ENCODE peak calls at places on chromosomes 7 and 10, in six cellular contexts. D is neuronal stem cell; L is hepatocyte; X is effector memory CD4-positive, alpha-beta T cell; F is skeletal muscle cell; A is H7. S is an unnamed sample.
A peak's percentile ranks its signal among the peaks of the same experiment; 100 is the strongest.

GRCh38 chr7:44062180-44062902 is 3.0 kb downstream of the PGAM2 start:
- DNase-seq in L (no peak), A (peak; percentile 32), X (no peak), D (no peak), F (no peak), S (peak; percentile 72)

GRCh38 chr7:130943336-130943901 is 209.4 kb upstream of the KLF14 start:
- DNase-seq in D (no peak), L (no peak), F (no peak), X (no peak), A (no peak), S (no peak)

GRCh38 chr10:133033742-133034048 is 54.0 kb upstream of the ADGRA1 start:
- DNase-seq in A (no peak), F (no peak), L (no peak), D (no peak), X (no peak), S (no peak)

GRCh38 chr10:74227697-74228424 is 76.8 kb downstream of the ADK start:
- DNase-seq in X (no peak), D (no peak), L (no peak), F (no peak), A (no peak), S (no peak)

GRCh38 chr10:34815174-34816066 is at the start of gene PARD3:
- DNase-seq in D (peak; percentile 70), A (peak; percentile 97), L (peak; percentile 88), X (no peak), F (no peak), S (peak; percentile 86)

GRCh38 chr10:91603931-91604331 is 28.9 kb downstream of the PPP1R3C start:
- DNase-seq in F (no peak), D (no peak), X (no peak), L (peak; percentile 25), A (no peak), S (no peak)

GRCh38 chr10:112236486-112236885 is 46.7 kb upstream of the TECTB start:
- DNase-seq in A (no peak), L (no peak), F (no peak), X (no peak), D (no peak), S (no peak)

GRCh38 chr10:88230251-88230650 is 352.9 kb downstream of the RNLS start:
- DNase-seq in L (no peak), A (peak; percentile 12), F (no peak), D (no peak), X (no peak), S (no peak)

GRCh38 chr10:120161116-120161515 is 268.6 kb downstream of the SEC23IP start:
- DNase-seq in A (no peak), F (no peak), D (no peak), L (no peak), X (no peak), S (no peak)

GRCh38 chr7:107989618-107990373 is 13.2 kb downstream of the LAMB1 start:
- DNase-seq in D (no peak), X (no peak), A (no peak), L (no peak), F (peak; percentile 87), S (no peak)

GRCh38 chr10:94108200-94108599 is 114.5 kb downstream of the PLCE1 start:
- DNase-seq in A (no peak), D (no peak), L (no peak), X (no peak), F (peak; percentile 62), S (no peak)

GRCh38 chr7:129093867-129094456 is 39.1 kb upstream of the TNPO3 start:
- DNase-seq in L (no peak), F (no peak), D (no peak), A (no peak), X (no peak), S (no peak)

GRCh38 chr10:48332871-48333216 is 26.4 kb downstream of the MAPK8 start:
- DNase-seq in F (no peak), X (no peak), L (no peak), D (no peak), A (no peak), S (no peak)

GRCh38 chr10:85545874-85546273 is 820.7 kb downstream of the GRID1 start:
- DNase-seq in A (no peak), L (no peak), D (no peak), F (no peak), X (no peak), S (no peak)

GRCh38 chr7:69067397-69067796 is 530.9 kb upstream of the AUTS2 start:
- DNase-seq in A (peak; percentile 68), L (peak; percentile 73), X (no peak), F (no peak), D (no peak), S (no peak)

GRCh38 chr7:118311121-118311803 is 86.8 kb downstream of the ANKRD7 start:
- DNase-seq in L (no peak), D (no peak), F (no peak), A (no peak), X (no peak), S (no peak)

GRCh38 chr10:114304566-114305421 is 65.7 kb downstream of the VWA2 start:
- DNase-seq in F (no peak), A (peak; percentile 95), D (peak; percentile 82), X (peak; percentile 18), L (peak; percentile 70), S (peak; percentile 65)

GRCh38 chr7:100465702-100466311 is 1.7 kb upstream of the SPACDR start:
- DNase-seq in X (no peak), A (peak; percentile 97), D (peak; percentile 54), F (no peak), L (peak; percentile 83), S (peak; percentile 91)

GRCh38 chr7:135147341-135147898 is 452 bp upstream of the TMEM140 start:
- DNase-seq in A (peak; percentile 2), D (no peak), L (peak; percentile 29), X (no peak), F (no peak), S (no peak)

GRCh38 chr7:73626814-73627213 is 2.5 kb upstream of the MLXIPL start:
- DNase-seq in D (no peak), X (no peak), L (no peak), A (peak; percentile 58), F (no peak), S (no peak)

GRCh38 chr7:29921404-29922010 is 68.1 kb downstream of the SCRN1 start:
- DNase-seq in F (peak; percentile 18), A (peak; percentile 77), D (peak; percentile 60), X (no peak), L (peak; percentile 68), S (no peak)

GRCh38 chr7:25308246-25308645 is 80.0 kb upstream of the NPVF start:
- DNase-seq in L (no peak), D (no peak), F (no peak), A (no peak), X (no peak), S (no peak)

GRCh38 chr7:112204776-112205347 is 1.3 kb downstream of the DOCK4 start:
- DNase-seq in X (no peak), D (no peak), L (peak; percentile 8), F (no peak), A (no peak), S (no peak)

GRCh38 chr7:99953649-99954048 is 22.2 kb downstream of the AZGP1 start:
- DNase-seq in A (no peak), X (no peak), D (no peak), L (no peak), F (peak; percentile 29), S (peak; percentile 47)

GRCh38 chr10:34727595-34728033 is 87.5 kb downstream of the PARD3 start:
- DNase-seq in L (no peak), D (no peak), X (no peak), F (no peak), A (no peak), S (no peak)

GRCh38 chr10:28586176-28586575 is 53.3 kb downstream of the WAC start:
- DNase-seq in D (no peak), A (no peak), L (no peak), F (no peak), X (no peak), S (no peak)

GRCh38 chr10:34474060-34474376 is 341.1 kb downstream of the PARD3 start:
- DNase-seq in A (no peak), L (peak; percentile 13), F (peak; percentile 37), X (no peak), D (no peak), S (no peak)

GRCh38 chr7:156966387-156966786 is 16.9 kb downstream of the NOM1 start:
- DNase-seq in A (no peak), D (no peak), L (no peak), X (no peak), F (no peak), S (no peak)

GRCh38 chr7:132609906-132610520 is 33.7 kb upstream of the PLXNA4 start:
- DNase-seq in L (no peak), X (no peak), A (no peak), F (no peak), D (no peak), S (no peak)

GRCh38 chr7:1940402-1940786 is 270.3 kb downstream of the ELFN1 start:
- DNase-seq in A (no peak), D (no peak), F (no peak), X (peak; percentile 86), L (no peak), S (peak; percentile 91)

GRCh38 chr7:134744569-134744968 is 34.9 kb upstream of the CALD1 start:
- DNase-seq in X (no peak), A (peak; percentile 21), D (no peak), F (no peak), L (no peak), S (no peak)

DNA sequence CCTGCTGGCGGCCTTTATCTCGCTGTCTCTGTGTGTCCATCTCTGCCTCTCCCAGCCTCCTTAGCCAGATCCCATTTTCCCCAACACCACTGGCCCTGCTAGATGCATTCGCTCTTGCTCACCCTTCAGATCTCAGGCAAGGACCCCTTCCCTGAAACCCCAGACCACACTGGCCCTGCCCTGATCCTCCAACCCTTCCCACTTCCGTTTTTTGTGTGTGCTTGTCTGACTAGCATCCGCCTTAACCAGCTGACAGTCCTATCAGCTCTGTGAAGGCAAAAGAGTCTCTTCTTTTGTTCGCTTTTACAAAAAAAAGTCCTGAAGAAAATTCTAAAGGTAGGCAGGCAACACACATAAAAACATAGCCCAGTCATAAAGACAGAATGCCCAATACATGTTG is 28.7 kb downstream of the CHST15 start:
- DNase-seq in F (no peak), X (no peak), D (no peak), L (no peak), A (no peak), S (peak; percentile 57)
- H3K4me3 ChIP-seq in F (no peak overlapping the region), X (no peak overlapping the region), D (no peak overlapping the region), L (no peak overlapping the region), A (no peak overlapping the region), S (no peak overlapping the region)

GRCh38 chr7:4768597-4769569 is 6.5 kb upstream of the AP5Z1 start:
- DNase-seq in F (no peak), L (no peak), X (no peak), D (no peak), A (no peak), S (no peak)
- H3K4me3 ChIP-seq in F (no peak overlapping the region), L (no peak overlapping the region), X (no peak overlapping the region), D (no peak overlapping the region), A (no peak overlapping the region), S (no peak overlapping the region)

GRCh38 chr7:151275813-151276577 is 27.5 kb upstream of the SMARCD3 start:
- DNase-seq in X (no peak), F (no peak), D (no peak), A (peak; percentile 71), L (no peak), S (no peak)
- H3K4me3 ChIP-seq in X (peak overlapping the region; percentile 39), F (peak overlapping the region; percentile 47), D (peak overlapping the region; percentile 56), A (no peak overlapping the region), L (no peak overlapping the region), S (no peak overlapping the region)

DNA sequence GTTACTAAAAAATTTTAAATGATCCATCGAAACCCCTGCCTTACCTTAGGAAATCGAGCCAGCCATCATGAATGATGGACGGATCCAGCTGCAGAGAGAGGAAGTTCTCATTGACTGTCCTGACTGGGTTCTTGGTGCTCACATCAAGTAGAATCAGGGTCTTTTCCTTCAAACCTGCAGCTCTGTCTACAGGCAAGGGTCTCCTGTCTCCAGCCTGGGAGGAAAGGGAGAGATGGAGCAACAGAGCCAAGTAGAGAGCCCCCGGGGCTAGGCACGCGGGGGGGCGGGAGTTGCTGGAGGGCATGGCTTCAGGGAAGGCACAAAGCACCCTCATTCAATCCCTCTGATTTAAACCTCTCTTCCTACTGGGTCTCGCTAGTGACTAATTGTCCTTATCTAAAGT is at the start of gene HPSE2:
- DNase-seq in A (peak; percentile 47), L (no peak), D (no peak), X (no peak), F (no peak), S (no peak)
- H3K4me3 ChIP-seq in A (peak within 1 kb of the TSS; percentile 41), L (peak within 1 kb of the TSS; percentile 71), D (peak within 1 kb of the TSS; percentile 82), X (no peak within 1 kb of the TSS), F (no peak within 1 kb of the TSS), S (peak within 1 kb of the TSS; percentile 77)